ENCODE peak calls at places on chromosomes 2 and 18, in six cellular contexts. M, G, I, U, O and C are unnamed samples.

GRCh38 chr2:27958711-27959378 is 68.3 kb downstream of the BABAM2 start:
- DNase-seq in I (no peak), U (no peak), O (peak), M (no peak), G (no peak), C (peak)

GRCh38 chr18:67265464-67266245 is 250.9 kb downstream of the DSEL start:
- DNase-seq in M (no peak), O (peak), G (no peak), U (no peak), I (peak), C (peak)

GRCh38 chr18:14930076-14930475 is 182.1 kb downstream of the ANKRD30B start:
- DNase-seq in I (no peak), M (no peak), G (no peak), O (no peak), U (no peak), C (no peak)

GRCh38 chr2:199684168-199684567 is 166.8 kb downstream of the FTCDNL1 start:
- DNase-seq in O (no peak), G (no peak), U (no peak), M (no peak), I (no peak), C (no peak)

GRCh38 chr2:26526589-26526988 is 48.7 kb upstream of the OTOF start:
- DNase-seq in O (no peak), U (no peak), I (no peak), M (no peak), G (no peak), C (no peak)

GRCh38 chr2:44392338-44392943 is 30.7 kb downstream of the CAMKMT start:
- DNase-seq in U (peak), O (peak), M (no peak), I (no peak), G (peak), C (peak)

GRCh38 chr2:136126021-136126420 is 8.1 kb upstream of the CXCR4 start:
- DNase-seq in O (no peak), I (no peak), M (no peak), G (no peak), U (no peak), C (no peak)

GRCh38 chr2:113390133-113390849 is 47.2 kb upstream of the ZNG1B start:
- DNase-seq in I (peak), M (no peak), U (peak), G (peak), O (peak), C (peak)

GRCh38 chr2:146579154-146579930 is 1265.5 kb upstream of the ACVR2A start:
- DNase-seq in G (no peak), U (no peak), I (no peak), M (no peak), O (peak), C (peak)

GRCh38 chr2:70443726-70444125 is 109.9 kb downstream of the TGFA start:
- DNase-seq in I (no peak), G (no peak), O (no peak), M (no peak), U (no peak), C (no peak)

GRCh38 chr2:173386441-173387044 is 31.9 kb downstream of the CDCA7 start:
- DNase-seq in O (no peak), U (no peak), G (no peak), M (no peak), I (no peak), C (no peak)

GRCh38 chr2:235937092-235937491 is 231.1 kb downstream of the GBX2 start:
- DNase-seq in M (no peak), I (no peak), U (no peak), G (no peak), O (no peak), C (no peak)

GRCh38 chr2:231642631-231643493 is 50.2 kb downstream of the TEX44 start:
- DNase-seq in I (peak), U (peak), G (peak), O (peak), M (peak), C (peak)

GRCh38 chr2:158539176-158539895 is 82.6 kb downstream of the PKP4 start:
- DNase-seq in U (no peak), I (peak), O (peak), M (no peak), G (no peak), C (peak)

GRCh38 chr2:65991332-65991731 is 443.6 kb upstream of the MEIS1 start:
- DNase-seq in U (no peak), O (no peak), M (no peak), G (no peak), I (no peak), C (no peak)

GRCh38 chr18:23596183-23596582 is 9.9 kb upstream of the NPC1 start:
- DNase-seq in M (no peak), I (no peak), G (no peak), U (no peak), O (no peak), C (no peak)

GRCh38 chr2:121969155-121969554 is 213.7 kb downstream of the TSN start:
- DNase-seq in I (no peak), U (no peak), G (no peak), M (peak), O (peak), C (no peak)

GRCh38 chr18:26655614-26656400 is 107.5 kb upstream of the KCTD1 start:
- DNase-seq in U (no peak), I (no peak), G (no peak), M (peak), O (peak), C (peak)

GRCh38 chr2:213818436-213818835 is 534.2 kb downstream of the SPAG16 start:
- DNase-seq in G (no peak), O (peak), U (no peak), I (no peak), M (no peak), C (peak)

GRCh38 chr2:119122663-119123062 is 35.9 kb downstream of the C1QL2 start:
- DNase-seq in U (peak), M (no peak), O (no peak), I (no peak), G (no peak), C (no peak)

GRCh38 chr2:235940330-235940729 is 227.9 kb downstream of the GBX2 start:
- DNase-seq in M (peak), G (no peak), U (peak), O (peak), I (peak), C (peak)

GRCh38 chr2:179268277-179268935 is 3.8 kb upstream of the SESTD1 start:
- DNase-seq in I (peak), U (no peak), G (peak), O (peak), M (no peak), C (peak)

GRCh38 chr2:81481242-81481993 is 1176.9 kb upstream of the LRRTM1 start:
- DNase-seq in I (no peak), M (no peak), U (peak), O (no peak), G (no peak), C (no peak)

GRCh38 chr18:49476664-49477411 is 10.2 kb downstream of the C18orf32 start:
- DNase-seq in G (no peak), O (peak), I (peak), U (no peak), M (no peak), C (peak)

GRCh38 chr2:190847504-190848201 is 33.0 kb upstream of the GLS start:
- DNase-seq in O (peak), I (no peak), M (no peak), U (no peak), G (no peak), C (peak)

GRCh38 chr2:20747317-20747716 is 75.6 kb downstream of the LDAH start:
- DNase-seq in U (peak), O (no peak), I (no peak), G (no peak), M (no peak), C (no peak)

GRCh38 chr18:69956037-69956436 is 8.4 kb upstream of the CD226 start:
- DNase-seq in I (peak), G (no peak), M (no peak), O (no peak), U (no peak), C (no peak)

GRCh38 chr18:58402247-58402646 is 226.6 kb downstream of the ALPK2 start:
- DNase-seq in M (no peak), G (no peak), U (no peak), I (peak), O (no peak), C (peak)

GRCh38 chr2:241844831-241845578 is 13.7 kb downstream of the PDCD1 start:
- DNase-seq in M (peak), G (no peak), I (no peak), O (no peak), U (no peak), C (no peak)

GRCh38 chr18:62187543-62188378 is 706 bp downstream of the RELCH start:
- DNase-seq in I (no peak), G (peak), U (peak), M (peak), O (no peak), C (peak)

GRCh38 chr2:175147196-175147595 is 20.8 kb downstream of the ATF2 start:
- DNase-seq in I (no peak), M (no peak), O (no peak), G (no peak), U (no peak), C (no peak)

GRCh38 chr2:32926708-32927084 is 20.1 kb upstream of the LTBP1 start:
- DNase-seq in G (no peak), U (no peak), M (no peak), I (no peak), O (peak), C (peak)

GRCh38 chr2:176804392-176804791 is 408.2 kb upstream of the HNRNPA3 start:
- DNase-seq in M (no peak), O (no peak), U (no peak), I (no peak), G (no peak), C (no peak)

GRCh38 chr2:114784046-114784445 is 341.6 kb downstream of the DPP10 start:
- DNase-seq in G (no peak), U (no peak), I (no peak), M (no peak), O (no peak), C (no peak)

DNA sequence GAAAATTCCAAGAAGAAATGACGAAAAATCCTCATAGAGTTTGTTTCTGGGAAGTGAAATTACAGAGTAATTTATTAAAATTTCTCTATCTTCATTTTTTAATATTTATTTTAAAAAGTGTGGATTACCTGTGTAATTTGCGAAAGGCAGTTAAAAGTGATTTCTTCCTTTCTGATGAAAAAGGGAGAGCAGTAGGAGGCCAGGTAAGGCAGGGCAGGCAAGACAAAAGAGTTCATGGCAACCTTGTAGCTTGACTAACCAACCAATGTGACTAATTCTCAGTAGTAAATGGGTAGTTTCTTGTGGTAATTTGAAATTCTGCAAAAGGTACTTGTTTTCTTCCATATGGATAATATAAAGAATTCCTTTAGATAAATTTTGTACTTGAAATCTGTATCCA is 34.9 kb upstream of the COL5A2 start:
- DNase-seq in I (no peak), U (no peak), M (no peak), G (no peak), O (no peak), C (no peak)
- H3K4me3 ChIP-seq in I (no peak), U (no peak), M (no peak), G (no peak), O (no peak), C (no peak)

GRCh38 chr2:216987176-216987809 is 127.4 kb upstream of the TNP1 start:
- DNase-seq in M (no peak), O (no peak), I (no peak), U (peak), G (no peak), C (no peak)

GRCh38 chr2:216991563-216991962 is 131.7 kb upstream of the TNP1 start:
- DNase-seq in M (peak), O (peak), G (no peak), U (no peak), I (no peak), C (peak)

GRCh38 chr2:216992056-216992455 is 132.2 kb upstream of the TNP1 start:
- DNase-seq in M (peak), G (no peak), U (no peak), O (no peak), I (no peak), C (peak)

GRCh38 chr2:216985658-216986141 is 125.8 kb upstream of the TNP1 start:
- DNase-seq in I (no peak), O (no peak), M (no peak), G (no peak), U (no peak), C (no peak)

GRCh38 chr2:216989335-216990129 is 129.7 kb upstream of the TNP1 start:
- DNase-seq in G (no peak), I (peak), U (no peak), O (peak), M (no peak), C (peak)
- TF ChIP-seq CTCF in G (no peak), I (peak), U (peak), O (peak), M (no peak), C (peak)

GRCh38 chr2:10078704-10079191 is 1.5 kb downstream of the CYS1 start:
- DNase-seq in I (peak), G (no peak), U (no peak), M (no peak), O (peak), C (no peak)

GRCh38 chr2:10079931-10080535 is at the start of gene CYS1:
- DNase-seq in I (no peak), U (peak), M (no peak), G (peak), O (no peak), C (no peak)

GRCh38 chr2:10079192-10079930 is 850 bp downstream of the CYS1 start:
- DNase-seq in U (no peak), I (peak), G (no peak), O (peak), M (no peak), C (peak)

GRCh38 chr2:10078001-10078400 is 2.2 kb downstream of the CYS1 start:
- DNase-seq in M (no peak), O (no peak), G (no peak), U (no peak), I (no peak), C (no peak)

GRCh38 chr2:10080536-10081304 is 509 bp upstream of the CYS1 start:
- DNase-seq in G (peak), U (no peak), I (no peak), M (no peak), O (no peak), C (peak)
- H3K4me3 ChIP-seq in G (peak), U (no peak), I (peak), M (peak), O (no peak), C (peak)

DNA sequence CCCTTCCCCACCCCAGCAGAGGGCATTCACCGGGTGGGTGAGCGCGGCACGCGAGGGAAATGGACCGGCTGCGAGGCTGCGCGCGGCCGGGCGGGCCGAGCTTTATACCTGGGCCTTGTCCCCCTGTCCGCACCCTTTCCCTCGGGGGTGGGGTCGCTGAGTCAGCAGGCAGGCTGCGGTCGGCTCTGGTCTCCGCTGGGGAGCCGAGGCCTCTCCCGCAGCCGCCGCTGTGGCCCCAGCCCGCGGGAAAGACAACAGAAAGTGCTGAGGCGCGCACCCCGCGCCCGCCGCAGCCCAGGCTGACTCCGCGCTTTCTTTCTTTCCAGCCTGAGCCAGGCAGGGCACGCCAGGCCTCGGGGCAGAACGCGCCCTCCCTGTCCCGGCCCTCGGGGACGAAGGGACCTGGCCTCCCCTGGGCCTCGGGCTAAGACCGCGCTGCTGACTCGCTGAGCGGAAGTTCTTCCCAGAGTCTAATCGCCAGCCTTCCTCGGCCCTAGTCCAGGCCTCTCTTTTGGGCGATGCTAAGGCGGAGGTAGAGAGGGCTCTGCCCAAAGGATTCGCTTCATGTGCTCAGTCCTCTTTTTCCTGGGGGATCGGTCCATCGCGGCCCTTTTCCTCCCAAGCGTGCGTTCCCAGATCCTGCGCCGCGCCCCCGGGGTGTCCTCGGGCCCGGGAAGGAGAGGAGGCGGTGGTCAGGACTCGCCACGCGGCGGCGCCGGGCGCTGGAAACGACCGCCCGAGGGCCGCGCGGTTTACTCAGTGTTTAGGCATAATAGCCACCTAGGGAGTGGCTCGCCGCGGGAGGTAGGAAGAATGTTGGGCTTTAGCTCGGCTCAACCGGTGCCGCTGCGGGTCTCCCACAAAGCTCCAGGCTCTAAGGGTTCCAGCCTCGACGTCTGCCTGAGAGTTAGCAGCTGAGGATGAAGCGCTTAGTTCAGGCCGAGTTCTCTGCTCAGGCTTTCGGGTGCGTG is at the start of gene CRYBA2:
- DNase-seq in G (no peak), O (peak), U (peak), M (no peak), I (no peak), C (no peak)
- TF ChIP-seq CTCF in G (no peak), O (no peak), U (no peak), M (no peak), I (peak), C (no peak)

DNA sequence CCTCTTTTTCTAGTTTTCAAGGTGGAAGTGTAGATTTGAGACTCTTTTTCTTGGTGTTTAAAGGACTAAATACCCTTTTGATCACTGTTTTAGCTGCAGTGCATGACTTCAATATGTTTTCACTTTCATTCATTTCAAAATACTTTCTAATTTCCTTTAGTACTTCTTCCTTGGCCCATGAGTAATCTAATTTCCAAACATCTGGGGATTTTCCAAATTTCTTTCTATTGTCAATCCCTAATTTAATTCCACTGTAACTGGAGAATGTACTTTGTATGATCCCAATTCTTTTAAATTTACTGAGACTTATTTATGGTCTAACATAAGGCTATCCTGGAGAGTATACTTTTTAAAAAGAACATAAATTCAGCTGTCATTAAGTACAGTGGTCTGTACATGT is 3.8 kb upstream of the RHBDD1 start:
- DNase-seq in O (no peak), M (no peak), U (no peak), I (no peak), G (no peak), C (no peak)
- H3K4me3 ChIP-seq in O (no peak), M (no peak), U (no peak), I (no peak), G (no peak), C (no peak)

GRCh38 chr2:152518656-152519580 is 183.9 kb downstream of the FMNL2 start:
- DNase-seq in O (no peak), I (no peak), M (no peak), U (no peak), G (no peak), C (no peak)
- TF ChIP-seq CTCF in O (no peak), I (no peak), M (no peak), U (no peak), G (no peak), C (no peak)

GRCh38 chr2:202037086-202037485 is 3.4 kb downstream of the FZD7 start:
- DNase-seq in U (no peak), I (no peak), O (no peak), M (no peak), G (no peak), C (peak)
- H3K4me3 ChIP-seq in U (no peak), I (peak), O (no peak), M (peak), G (no peak), C (peak)

GRCh38 chr18:37611623-37612279 is 46.2 kb upstream of the CELF4 start:
- DNase-seq in M (no peak), I (no peak), O (peak), G (no peak), U (no peak), C (no peak)

GRCh38 chr18:37612519-37612918 is 46.9 kb upstream of the CELF4 start:
- DNase-seq in G (no peak), I (no peak), U (no peak), O (peak), M (peak), C (no peak)

GRCh38 chr18:37608876-37609275 is 43.3 kb upstream of the CELF4 start:
- DNase-seq in I (no peak), G (no peak), O (no peak), M (no peak), U (no peak), C (no peak)

GRCh38 chr18:37617623-37618022 is 52.0 kb upstream of the CELF4 start:
- DNase-seq in U (no peak), O (no peak), G (no peak), M (no peak), I (no peak), C (no peak)

DNA sequence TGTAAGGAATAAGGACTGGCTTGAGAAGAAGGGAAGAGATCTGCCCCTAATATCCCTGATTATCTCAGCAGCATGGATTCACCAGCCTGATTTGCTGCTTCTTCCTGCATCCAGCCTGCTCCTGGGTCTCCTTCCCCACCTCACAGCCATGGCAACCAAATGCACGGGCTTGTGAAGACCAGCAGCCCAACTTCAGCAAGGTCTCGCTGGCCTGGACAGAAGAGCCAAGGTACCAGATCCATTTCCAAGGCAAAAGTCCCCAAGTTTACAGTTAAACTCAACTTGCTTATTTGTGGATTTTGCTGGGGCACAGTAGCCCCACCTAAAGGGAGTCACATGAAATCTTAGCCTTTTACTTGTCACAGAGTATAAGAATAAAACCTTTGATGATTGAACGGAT is 47.3 kb upstream of the CELF4 start:
- DNase-seq in G (no peak), I (no peak), O (no peak), U (no peak), M (no peak), C (no peak)
- TF ChIP-seq CTCF in G (no peak), I (no peak), O (no peak), U (no peak), M (no peak), C (no peak)